ENCODE peak calls at places on chromosomes 3 and 15, in nine cellular contexts. W is gastrocnemius medialis, Z is cardiac muscle cell, G is cardiac fibroblast, Q is NB4, D is AG10803, S is heart left ventricle, U is fibroblast of the aortic adventitia, K is fibroblast of pulmonary artery. B is an unnamed sample.

GRCh38 chr3:15495461-15496340 is 25.8 kb downstream of the COLQ start:
- DNase-seq in W (peak), Z (peak), G (no peak), Q (no peak), D (no peak), S (no peak), U (no peak), K (no peak), B (no peak)

GRCh38 chr3:159892171-159892791 is 96.4 kb upstream of the IL12A start:
- DNase-seq in W (no peak), Z (no peak), G (no peak), Q (no peak), D (no peak), S (peak), U (peak), K (no peak), B (no peak)

GRCh38 chr15:70505411-70505919 is 257.9 kb downstream of the UACA start:
- DNase-seq in W (no peak), Z (no peak), G (peak), Q (peak), D (peak), S (no peak), U (peak), K (peak), B (no peak)

GRCh38 chr3:41198526-41198925 is 779 bp upstream of the CTNNB1 start:
- DNase-seq in W (peak), Z (peak), G (peak), Q (peak), D (peak), S (peak), U (peak), K (no peak), B (peak)

GRCh38 chr15:101372149-101372577 is 77.1 kb upstream of the SNRPA1 start:
- DNase-seq in W (no peak), Z (no peak), G (peak), Q (no peak), D (peak), S (no peak), U (peak), K (peak), B (no peak)

GRCh38 chr15:41494922-41495735 is 1.5 kb downstream of the ITPKA start:
- DNase-seq in W (no peak), Z (peak), G (no peak), Q (no peak), D (no peak), S (no peak), U (no peak), K (no peak), B (peak)

GRCh38 chr3:114290911-114291901 is 2.6 kb upstream of the TIGIT start:
- DNase-seq in W (peak), Z (peak), G (peak), Q (peak), D (peak), S (peak), U (peak), K (peak), B (peak)

GRCh38 chr3:33179132-33179531 is 39.5 kb downstream of the SUSD5 start:
- DNase-seq in W (no peak), Z (no peak), G (no peak), Q (no peak), D (no peak), S (no peak), U (no peak), K (no peak), B (no peak)

GRCh38 chr3:197353867-197354180 is 55.4 kb upstream of the DLG1 start:
- DNase-seq in W (peak), Z (no peak), G (no peak), Q (no peak), D (peak), S (no peak), U (peak), K (peak), B (no peak)

GRCh38 chr3:118960876-118961275 is 73.8 kb downstream of the IGSF11 start:
- DNase-seq in W (no peak), Z (no peak), G (no peak), Q (no peak), D (peak), S (no peak), U (peak), K (no peak), B (no peak)

GRCh38 chr15:27486676-27487290 is 515.8 kb downstream of the GABRG3 start:
- DNase-seq in W (no peak), Z (no peak), G (no peak), Q (no peak), D (no peak), S (no peak), U (no peak), K (no peak), B (no peak)

GRCh38 chr3:100155105-100155504 is 40.8 kb upstream of the FILIP1L start:
- DNase-seq in W (no peak), Z (no peak), G (no peak), Q (peak), D (peak), S (no peak), U (peak), K (peak), B (no peak)

GRCh38 chr15:92376109-92376508 is 17.6 kb upstream of the ST8SIA2 start:
- DNase-seq in W (no peak), Z (no peak), G (no peak), Q (no peak), D (no peak), S (no peak), U (no peak), K (no peak), B (no peak)

GRCh38 chr3:115788921-115789470 is 165.7 kb downstream of the GAP43 start:
- DNase-seq in W (no peak), Z (no peak), G (peak), Q (no peak), D (peak), S (no peak), U (peak), K (peak), B (no peak)

GRCh38 chr3:44764248-44764647 is 2.7 kb downstream of the KIF15 start:
- DNase-seq in W (no peak), Z (no peak), G (no peak), Q (no peak), D (no peak), S (no peak), U (no peak), K (no peak), B (no peak)

GRCh38 chr3:43764471-43764870 is 73.7 kb downstream of the ABHD5 start:
- DNase-seq in W (no peak), Z (no peak), G (no peak), Q (no peak), D (no peak), S (no peak), U (no peak), K (no peak), B (no peak)

GRCh38 chr3:40971191-40972168 is 227.8 kb upstream of the CTNNB1 start:
- DNase-seq in W (peak), Z (peak), G (peak), Q (peak), D (peak), S (peak), U (peak), K (peak), B (peak)

GRCh38 chr3:42123012-42123581 is 31.9 kb downstream of the TRAK1 start:
- DNase-seq in W (no peak), Z (no peak), G (peak), Q (no peak), D (peak), S (no peak), U (no peak), K (peak), B (no peak)

GRCh38 chr3:83317605-83318004 is 1556.2 kb upstream of the GBE1 start:
- DNase-seq in W (no peak), Z (no peak), G (no peak), Q (no peak), D (no peak), S (no peak), U (no peak), K (no peak), B (no peak)

GRCh38 chr3:142802891-142803290 is 79.1 kb downstream of the TRPC1 start:
- DNase-seq in W (no peak), Z (no peak), G (no peak), Q (no peak), D (no peak), S (no peak), U (no peak), K (no peak), B (no peak)

GRCh38 chr15:75776075-75776443 is 63.4 kb upstream of the CSPG4 start:
- DNase-seq in W (no peak), Z (no peak), G (peak), Q (peak), D (peak), S (no peak), U (peak), K (peak), B (peak)

GRCh38 chr15:84797212-84797611 is 19.9 kb upstream of the ALPK3 start:
- DNase-seq in W (no peak), Z (no peak), G (no peak), Q (no peak), D (peak), S (no peak), U (peak), K (peak), B (no peak)

GRCh38 chr3:25038907-25039306 is 389.2 kb upstream of the RARB start:
- DNase-seq in W (no peak), Z (no peak), G (no peak), Q (no peak), D (no peak), S (no peak), U (no peak), K (no peak), B (no peak)

GRCh38 chr15:90033006-90033405 is 31.9 kb downstream of the ZNF710 start:
- DNase-seq in W (no peak), Z (no peak), G (no peak), Q (peak), D (no peak), S (no peak), U (no peak), K (no peak), B (no peak)

GRCh38 chr15:66670698-66671580 is 31.1 kb upstream of the SMAD6 start:
- DNase-seq in W (no peak), Z (no peak), G (no peak), Q (no peak), D (no peak), S (no peak), U (no peak), K (no peak), B (peak)

GRCh38 chr3:149466192-149466591 is 8.3 kb upstream of the TM4SF4 start:
- DNase-seq in W (no peak), Z (no peak), G (peak), Q (no peak), D (peak), S (peak), U (peak), K (peak), B (no peak)

GRCh38 chr3:123782488-123782887 is 101.6 kb downstream of the MYLK start:
- DNase-seq in W (no peak), Z (no peak), G (no peak), Q (no peak), D (peak), S (no peak), U (no peak), K (no peak), B (no peak)

GRCh38 chr3:168168743-168169142 is 73.0 kb upstream of the GOLIM4 start:
- DNase-seq in W (no peak), Z (no peak), G (no peak), Q (no peak), D (no peak), S (no peak), U (no peak), K (no peak), B (no peak)

DNA sequence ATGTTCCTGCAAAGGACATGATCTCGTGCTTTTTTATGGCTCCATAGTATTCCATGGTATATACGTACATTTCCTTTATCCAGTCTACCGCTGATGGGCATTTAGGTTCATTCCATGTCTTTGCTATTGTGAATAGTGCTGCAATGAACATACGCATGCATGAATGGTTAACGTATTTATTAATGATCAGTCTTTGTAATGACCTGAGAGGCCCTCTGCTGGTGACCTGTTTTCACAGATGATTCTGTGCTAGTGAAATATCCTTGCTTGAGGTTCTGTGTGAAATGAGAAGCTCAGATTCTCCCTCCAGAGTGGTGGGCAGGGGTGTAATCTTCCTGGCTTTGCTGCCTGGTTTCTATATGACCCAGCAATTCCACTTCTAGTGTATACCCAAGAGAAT is 160.2 kb upstream of the RASGRP1 start:
- DNase-seq in W (no peak), Z (no peak), G (no peak), Q (no peak), D (no peak), S (no peak), U (no peak), K (no peak), B (no peak)
- TF ChIP-seq CTCF in W (no peak), Z (no peak), G (no peak), Q (no peak), D (no peak), S (no peak), U (no peak), K (no peak), B (peak)

GRCh38 chr3:194688946-194689345 is 3.3 kb downstream of the FAM43A start:
- DNase-seq in W (no peak), Z (no peak), G (no peak), Q (no peak), D (no peak), S (no peak), U (no peak), K (no peak), B (no peak)

GRCh38 chr3:194691481-194692281 is 6.0 kb downstream of the FAM43A start:
- DNase-seq in W (no peak), Z (no peak), G (no peak), Q (no peak), D (no peak), S (no peak), U (no peak), K (peak), B (no peak)

GRCh38 chr3:194688207-194688711 is 2.6 kb downstream of the FAM43A start:
- DNase-seq in W (no peak), Z (no peak), G (peak), Q (peak), D (no peak), S (peak), U (peak), K (peak), B (no peak)

GRCh38 chr3:194689493-194689901 is 3.8 kb downstream of the FAM43A start:
- DNase-seq in W (no peak), Z (no peak), G (peak), Q (peak), D (peak), S (no peak), U (peak), K (peak), B (no peak)

GRCh38 chr3:194690501-194691372 is 5.1 kb downstream of the FAM43A start:
- DNase-seq in W (no peak), Z (no peak), G (peak), Q (no peak), D (no peak), S (no peak), U (no peak), K (peak), B (no peak)
- H3K4me3 ChIP-seq in W (no peak), Z (no peak), G (no peak), Q (no peak), D (no peak), S (no peak), U (no peak), K (no peak), B (no peak)

GRCh38 chr3:31204026-31204795 is 309.8 kb upstream of the GADL1 start:
- DNase-seq in W (no peak), Z (no peak), G (no peak), Q (no peak), D (no peak), S (no peak), U (no peak), K (no peak), B (no peak)

GRCh38 chr3:31213869-31214486 is 318.7 kb upstream of the STT3B start:
- DNase-seq in W (no peak), Z (no peak), G (no peak), Q (peak), D (no peak), S (no peak), U (no peak), K (no peak), B (no peak)

DNA sequence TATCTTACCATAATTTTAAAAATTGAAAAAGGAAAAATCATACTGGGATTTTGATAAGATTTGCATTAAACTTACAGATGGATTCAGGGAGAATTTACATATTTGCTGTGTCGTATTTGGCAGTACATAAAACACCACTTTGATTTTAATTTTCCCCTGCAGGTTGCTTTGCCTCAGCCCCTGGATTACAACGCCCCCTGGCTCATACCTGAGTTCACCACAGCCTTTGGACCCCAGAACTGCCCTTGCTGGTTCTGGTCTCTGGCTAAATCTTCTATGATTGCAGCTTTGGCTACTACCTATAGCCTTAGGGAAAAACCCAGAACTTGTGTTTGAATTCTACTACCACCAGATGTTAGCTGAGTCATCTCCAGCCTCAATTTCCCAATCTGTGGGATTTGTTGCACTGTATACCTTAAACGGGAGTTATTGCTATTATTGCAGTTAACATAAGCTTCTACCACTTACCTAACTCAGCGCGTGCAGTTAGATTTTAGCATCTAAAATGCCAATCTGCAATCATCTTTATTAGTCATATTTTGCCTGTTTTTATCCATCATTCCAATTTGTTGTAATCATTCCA is 315.7 kb upstream of the GADL1 start:
- DNase-seq in W (no peak), Z (peak), G (no peak), Q (peak), D (no peak), S (no peak), U (no peak), K (no peak), B (no peak)
- TF ChIP-seq CTCF in W (no peak), Z (peak), G (no peak), Q (peak), D (no peak), S (no peak), U (no peak), K (no peak), B (no peak)

DNA sequence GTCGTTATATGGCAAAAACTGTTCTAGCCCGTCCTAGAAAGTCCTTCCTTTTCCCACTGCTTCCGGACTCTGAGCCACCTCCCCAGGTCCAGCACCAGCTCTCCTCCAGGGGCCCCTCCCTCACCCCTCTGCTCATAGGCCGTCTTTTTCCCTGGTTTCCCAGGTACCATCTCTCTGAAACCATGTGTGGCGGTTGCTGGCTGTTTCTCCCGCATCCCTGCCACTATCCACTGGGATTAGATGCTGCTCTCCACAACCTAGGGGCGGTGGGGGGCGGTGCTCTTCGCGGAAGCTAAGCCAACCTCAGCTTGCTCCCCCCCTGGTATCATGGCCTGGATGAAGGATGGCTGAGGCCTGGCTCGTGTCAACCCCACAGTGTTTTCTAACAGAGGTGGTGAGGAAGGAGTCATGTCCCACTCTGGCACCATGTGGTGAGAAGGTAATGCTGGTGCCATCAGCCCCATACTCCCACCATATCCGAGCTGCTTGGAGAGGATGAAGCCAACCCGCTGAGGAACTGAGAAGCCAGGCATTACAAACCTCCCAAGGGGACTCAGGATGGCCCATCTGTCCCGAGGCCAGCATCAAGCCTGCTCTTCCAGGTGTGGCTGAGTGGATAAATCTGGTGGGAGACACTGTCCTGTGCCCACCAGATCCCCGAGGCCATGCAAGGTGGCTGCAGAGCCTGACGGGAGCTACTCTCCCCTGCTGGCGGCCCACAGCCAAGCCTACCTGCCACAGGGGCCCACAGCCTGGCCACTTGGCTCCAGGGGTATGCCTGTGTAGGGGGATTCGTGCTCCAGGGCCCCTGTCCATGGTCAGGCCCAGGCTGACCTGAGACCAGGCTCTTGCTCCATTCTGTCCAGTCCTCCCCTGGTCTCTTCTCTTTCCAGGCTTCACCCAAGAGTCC is 27.9 kb upstream of the SLC41A3 start:
- DNase-seq in W (peak), Z (no peak), G (no peak), Q (no peak), D (no peak), S (no peak), U (no peak), K (no peak), B (no peak)
- H3K4me3 ChIP-seq in W (no peak), Z (no peak), G (no peak), Q (no peak), D (no peak), S (no peak), U (no peak), K (no peak), B (no peak)

DNA sequence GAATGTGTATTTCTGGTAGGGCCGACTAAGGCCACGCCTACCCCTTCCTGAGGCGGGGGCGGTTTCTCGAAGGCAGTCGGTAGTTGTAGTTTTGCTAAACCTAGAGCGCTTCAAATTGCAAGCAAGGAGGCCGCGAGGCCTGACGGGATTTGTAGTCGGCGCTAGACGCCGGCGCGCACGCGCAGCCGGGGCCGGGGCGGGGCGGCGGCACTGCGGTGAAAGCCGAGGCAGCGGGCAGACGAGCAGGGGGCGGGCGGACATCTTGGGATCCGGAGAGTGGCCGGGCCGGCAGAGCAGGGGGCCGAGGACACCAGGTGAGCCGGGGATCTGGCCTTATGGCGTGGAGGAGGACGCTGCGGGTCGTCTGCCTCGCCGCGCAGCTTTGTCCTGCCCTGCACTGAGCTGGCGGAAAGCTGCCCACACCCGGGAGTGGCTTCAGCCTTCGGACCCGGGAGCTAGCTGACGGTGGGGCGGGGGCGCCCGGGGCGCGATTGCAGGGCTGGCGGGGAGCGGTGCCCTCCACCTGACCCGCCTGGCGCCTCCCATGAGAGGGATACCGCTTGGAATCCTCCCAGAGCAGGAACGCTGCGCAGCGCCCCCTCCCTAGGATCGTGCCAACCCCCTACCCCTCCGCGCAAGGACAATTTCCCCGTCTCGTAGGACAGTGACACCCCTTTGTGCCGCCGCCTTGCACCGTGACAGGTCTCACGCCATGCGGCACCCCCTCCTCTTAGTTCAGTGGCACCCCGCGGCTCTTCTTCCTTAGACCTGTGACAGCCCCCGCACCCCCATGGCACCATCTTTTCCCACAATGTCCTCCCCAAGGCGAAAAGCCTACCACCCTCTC is at the start of gene AP2M1:
- DNase-seq in W (peak), Z (peak), G (peak), Q (peak), D (peak), S (peak), U (peak), K (peak), B (peak)
- TF ChIP-seq CTCF in W (no peak), Z (peak), G (no peak), Q (no peak), D (no peak), S (no peak), U (no peak), K (no peak), B (no peak)

GRCh38 chr3:192570757-192571156 is 156.6 kb downstream of the FGF12 start:
- DNase-seq in W (no peak), Z (no peak), G (peak), Q (no peak), D (no peak), S (peak), U (peak), K (peak), B (no peak)
- H3K4me3 ChIP-seq in W (peak), Z (no peak), G (peak), Q (no peak), D (peak), S (peak), U (peak), K (peak), B (no peak)